ENCODE peak calls at places on chromosomes 16 and 17, in five cellular contexts. One of them, this sample, is unnamed.

GRCh38 chr17:80899402-80900268 is 92.0 kb upstream of the CHMP6 start:
- DNase-seq in transverse colon: peak; percentile 28
- DNase-seq in brain microvascular endothelial cell: no peak
- DNase-seq in ascending aorta: no peak
- DNase-seq in mesendoderm: peak; percentile 76
- DNase-seq in this sample: no peak

GRCh38 chr17:14082848-14083247 is 13.5 kb downstream of the COX10 start:
- DNase-seq in brain microvascular endothelial cell: no peak
- DNase-seq in transverse colon: no peak
- DNase-seq in mesendoderm: no peak
- DNase-seq in ascending aorta: no peak
- DNase-seq in this sample: no peak

GRCh38 chr16:8108991-8109509 is 481.3 kb downstream of the TMEM114 start:
- DNase-seq in brain microvascular endothelial cell: no peak
- DNase-seq in transverse colon: no peak
- DNase-seq in ascending aorta: no peak
- DNase-seq in mesendoderm: no peak
- DNase-seq in this sample: no peak

GRCh38 chr17:73371846-73372245 is 60.0 kb upstream of the CDC42EP4 start:
- DNase-seq in ascending aorta: no peak
- DNase-seq in brain microvascular endothelial cell: no peak
- DNase-seq in mesendoderm: no peak
- DNase-seq in transverse colon: no peak
- DNase-seq in this sample: no peak

GRCh38 chr16:73405851-73406250 is 357.9 kb upstream of the ZFHX3 start:
- DNase-seq in transverse colon: no peak
- DNase-seq in mesendoderm: no peak
- DNase-seq in brain microvascular endothelial cell: no peak
- DNase-seq in ascending aorta: no peak
- DNase-seq in this sample: no peak

GRCh38 chr16:85662036-85662812 is 26.5 kb downstream of the GINS2 start:
- DNase-seq in ascending aorta: no peak
- DNase-seq in brain microvascular endothelial cell: no peak
- DNase-seq in mesendoderm: peak; percentile 7
- DNase-seq in transverse colon: no peak
- DNase-seq in this sample: no peak

GRCh38 chr17:63543822-63544420 is 6.4 kb upstream of the DCAF7 start:
- DNase-seq in brain microvascular endothelial cell: no peak
- DNase-seq in ascending aorta: no peak
- DNase-seq in mesendoderm: no peak
- DNase-seq in transverse colon: no peak
- DNase-seq in this sample: no peak

GRCh38 chr16:87320510-87321227 is 3.5 kb upstream of the C16orf95 start:
- DNase-seq in mesendoderm: no peak
- DNase-seq in ascending aorta: peak; percentile 47
- DNase-seq in transverse colon: no peak
- DNase-seq in brain microvascular endothelial cell: no peak
- DNase-seq in this sample: no peak

GRCh38 chr17:7259555-7259889 is 2.8 kb downstream of the CLDN7 start:
- DNase-seq in brain microvascular endothelial cell: no peak
- DNase-seq in transverse colon: peak; percentile 42
- DNase-seq in ascending aorta: no peak
- DNase-seq in mesendoderm: no peak
- DNase-seq in this sample: no peak

GRCh38 chr17:58268774-58269556 is 11.8 kb downstream of the MPO start:
- DNase-seq in ascending aorta: no peak
- DNase-seq in brain microvascular endothelial cell: no peak
- DNase-seq in mesendoderm: no peak
- DNase-seq in transverse colon: no peak
- DNase-seq in this sample: no peak

GRCh38 chr16:31128711-31129567 is 6.6 kb downstream of the PRSS8 start:
- DNase-seq in ascending aorta: no peak
- DNase-seq in brain microvascular endothelial cell: no peak
- DNase-seq in transverse colon: peak; percentile 79
- DNase-seq in mesendoderm: no peak
- DNase-seq in this sample: no peak

GRCh38 chr17:16381496-16381820 is 567 bp downstream of the UBB start:
- DNase-seq in brain microvascular endothelial cell: no peak
- DNase-seq in ascending aorta: no peak
- DNase-seq in mesendoderm: no peak
- DNase-seq in transverse colon: no peak
- DNase-seq in this sample: no peak

GRCh38 chr17:31499771-31500554 is 108.5 kb downstream of the RAB11FIP4 start:
- DNase-seq in transverse colon: peak; percentile 36
- DNase-seq in ascending aorta: peak; percentile 74
- DNase-seq in mesendoderm: peak; percentile 55
- DNase-seq in brain microvascular endothelial cell: peak; percentile 2
- DNase-seq in this sample: no peak

GRCh38 chr17:13921841-13922776 is 147.2 kb upstream of the COX10 start:
- DNase-seq in ascending aorta: no peak
- DNase-seq in mesendoderm: peak; percentile 46
- DNase-seq in transverse colon: no peak
- DNase-seq in brain microvascular endothelial cell: no peak
- DNase-seq in this sample: no peak

GRCh38 chr17:82229686-82230626 is 1.1 kb downstream of the SLC16A3 start:
- DNase-seq in brain microvascular endothelial cell: no peak
- DNase-seq in ascending aorta: no peak
- DNase-seq in transverse colon: peak; percentile 27
- DNase-seq in mesendoderm: no peak
- DNase-seq in this sample: peak; percentile 42

GRCh38 chr17:82582208-82582607 is 62.7 kb downstream of the FOXK2 start:
- DNase-seq in brain microvascular endothelial cell: no peak
- DNase-seq in transverse colon: no peak
- DNase-seq in mesendoderm: no peak
- DNase-seq in ascending aorta: no peak
- DNase-seq in this sample: no peak

GRCh38 chr17:31608659-31609254 is 217.3 kb downstream of the RAB11FIP4 start:
- DNase-seq in mesendoderm: no peak
- DNase-seq in brain microvascular endothelial cell: no peak
- DNase-seq in ascending aorta: no peak
- DNase-seq in transverse colon: no peak
- DNase-seq in this sample: no peak

GRCh38 chr17:68328676-68329075 is 37.4 kb downstream of the ARSG start:
- DNase-seq in ascending aorta: no peak
- DNase-seq in transverse colon: no peak
- DNase-seq in brain microvascular endothelial cell: no peak
- DNase-seq in mesendoderm: peak; percentile 91
- DNase-seq in this sample: no peak

GRCh38 chr17:1939979-1940809 is 84.9 kb downstream of the RTN4RL1 start:
- DNase-seq in ascending aorta: no peak
- DNase-seq in brain microvascular endothelial cell: no peak
- DNase-seq in transverse colon: peak; percentile 16
- DNase-seq in mesendoderm: no peak
- DNase-seq in this sample: no peak

GRCh38 chr17:40224707-40225092 is 5.6 kb downstream of the WIPF2 start:
- DNase-seq in mesendoderm: no peak
- DNase-seq in ascending aorta: peak; percentile 74
- DNase-seq in brain microvascular endothelial cell: no peak
- DNase-seq in transverse colon: no peak
- DNase-seq in this sample: no peak

GRCh38 chr17:32460054-32460453 is 15.7 kb downstream of the PSMD11 start:
- DNase-seq in ascending aorta: no peak
- DNase-seq in mesendoderm: no peak
- DNase-seq in brain microvascular endothelial cell: no peak
- DNase-seq in transverse colon: no peak
- DNase-seq in this sample: no peak

GRCh38 chr17:44921122-44921882 is 6.0 kb upstream of the GFAP start:
- DNase-seq in transverse colon: no peak
- DNase-seq in brain microvascular endothelial cell: no peak
- DNase-seq in ascending aorta: no peak
- DNase-seq in mesendoderm: peak; percentile 58
- DNase-seq in this sample: no peak

GRCh38 chr17:77365584-77366186 is 224.9 kb downstream of the SEC14L1 start:
- DNase-seq in brain microvascular endothelial cell: peak; percentile 86
- DNase-seq in transverse colon: peak; percentile 69
- DNase-seq in ascending aorta: peak; percentile 92
- DNase-seq in mesendoderm: no peak
- DNase-seq in this sample: no peak

GRCh38 chr16:5982979-5983378 is 885.4 kb upstream of the EEF2KMT start:
- DNase-seq in transverse colon: no peak
- DNase-seq in brain microvascular endothelial cell: no peak
- DNase-seq in ascending aorta: no peak
- DNase-seq in mesendoderm: no peak
- DNase-seq in this sample: no peak

GRCh38 chr17:18031955-18032354 is 7.0 kb downstream of the ATPAF2 start:
- DNase-seq in ascending aorta: no peak
- DNase-seq in transverse colon: no peak
- DNase-seq in mesendoderm: no peak
- DNase-seq in brain microvascular endothelial cell: peak; percentile 20
- DNase-seq in this sample: no peak

GRCh38 chr16:8026450-8026849 is 563.9 kb downstream of the TMEM114 start:
- DNase-seq in brain microvascular endothelial cell: no peak
- DNase-seq in ascending aorta: no peak
- DNase-seq in transverse colon: no peak
- DNase-seq in mesendoderm: peak; percentile 43
- DNase-seq in this sample: no peak

GRCh38 chr17:81651692-81652091 is 4.7 kb downstream of the PDE6G start:
- DNase-seq in transverse colon: no peak
- DNase-seq in mesendoderm: no peak
- DNase-seq in ascending aorta: no peak
- DNase-seq in brain microvascular endothelial cell: peak; percentile 89
- DNase-seq in this sample: no peak

GRCh38 chr17:2547176-2547575 is 35.5 kb upstream of the METTL16 start:
- DNase-seq in mesendoderm: no peak
- DNase-seq in ascending aorta: no peak
- DNase-seq in brain microvascular endothelial cell: peak; percentile 6
- DNase-seq in transverse colon: no peak
- DNase-seq in this sample: no peak

GRCh38 chr17:39776267-39776666 is 38.5 kb downstream of the GRB7 start:
- DNase-seq in mesendoderm: no peak
- DNase-seq in brain microvascular endothelial cell: no peak
- DNase-seq in transverse colon: no peak
- DNase-seq in ascending aorta: no peak
- DNase-seq in this sample: no peak

GRCh38 chr17:43645765-43646481 is 15.8 kb downstream of the MEOX1 start:
- DNase-seq in transverse colon: peak; percentile 37
- DNase-seq in ascending aorta: peak; percentile 82
- DNase-seq in mesendoderm: no peak
- DNase-seq in brain microvascular endothelial cell: no peak
- DNase-seq in this sample: no peak

GRCh38 chr16:3878610-3879009 is 1.9 kb downstream of the CREBBP start:
- DNase-seq in brain microvascular endothelial cell: no peak
- DNase-seq in mesendoderm: no peak
- DNase-seq in transverse colon: no peak
- DNase-seq in ascending aorta: no peak
- DNase-seq in this sample: no peak

GRCh38 chr17:75511610-75512575 is 3.4 kb downstream of the CASKIN2 start:
- DNase-seq in brain microvascular endothelial cell: no peak
- DNase-seq in ascending aorta: no peak
- DNase-seq in mesendoderm: no peak
- DNase-seq in transverse colon: no peak
- DNase-seq in this sample: no peak
- H3K4me3 ChIP-seq in brain microvascular endothelial cell: no peak overlapping the region
- H3K4me3 ChIP-seq in ascending aorta: peak overlapping the region; percentile 78
- H3K4me3 ChIP-seq in mesendoderm: no peak overlapping the region
- H3K4me3 ChIP-seq in transverse colon: no peak overlapping the region
- H3K4me3 ChIP-seq in this sample: no peak overlapping the region

DNA sequence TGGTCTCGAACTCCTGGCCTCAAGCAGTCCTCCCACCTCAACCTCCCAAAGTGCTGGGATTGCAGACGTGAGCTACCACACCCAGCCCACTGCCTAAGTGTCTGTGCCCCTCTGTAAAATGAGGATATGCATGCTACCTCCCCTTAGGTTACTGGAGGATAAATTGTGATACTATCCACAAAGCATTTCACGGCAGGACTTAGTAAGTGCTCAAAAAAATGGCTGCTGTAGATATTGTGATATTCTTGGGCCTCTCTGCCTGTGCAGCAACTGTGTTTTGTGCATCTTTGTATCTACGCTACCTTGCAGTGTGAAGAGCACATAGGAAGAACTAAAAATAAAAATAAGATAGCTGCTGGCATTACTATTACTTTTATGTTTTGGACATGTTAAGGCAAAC is 1.9 kb upstream of the CASKIN1 start:
- DNase-seq in transverse colon: no peak
- DNase-seq in ascending aorta: no peak
- DNase-seq in brain microvascular endothelial cell: no peak
- DNase-seq in mesendoderm: no peak
- DNase-seq in this sample: no peak
- H3K27me3 ChIP-seq in transverse colon: peaks cover 60% of the 10 kb centered on the region
- H3K27me3 ChIP-seq in ascending aorta: peaks cover 23% of the 10 kb centered on the region
- H3K27me3 ChIP-seq in brain microvascular endothelial cell: peaks cover 44% of the 10 kb centered on the region
- H3K27me3 ChIP-seq in mesendoderm: peaks cover 9% of the 10 kb centered on the region
- H3K27me3 ChIP-seq in this sample: peaks cover 2% of the 10 kb centered on the region

GRCh38 chr16:81693467-81694303 is 85.4 kb upstream of the PLCG2 start:
- DNase-seq in ascending aorta: no peak
- DNase-seq in transverse colon: peak; percentile 39
- DNase-seq in brain microvascular endothelial cell: no peak
- DNase-seq in mesendoderm: no peak
- DNase-seq in this sample: no peak

GRCh38 chr16:81696959-81697293 is 82.2 kb upstream of the PLCG2 start:
- DNase-seq in ascending aorta: no peak
- DNase-seq in brain microvascular endothelial cell: no peak
- DNase-seq in transverse colon: no peak
- DNase-seq in mesendoderm: no peak
- DNase-seq in this sample: no peak

GRCh38 chr16:81696136-81696958 is 82.7 kb upstream of the PLCG2 start:
- DNase-seq in mesendoderm: no peak
- DNase-seq in transverse colon: no peak
- DNase-seq in brain microvascular endothelial cell: no peak
- DNase-seq in ascending aorta: no peak
- DNase-seq in this sample: no peak

GRCh38 chr16:81694494-81695285 is 84.4 kb upstream of the PLCG2 start:
- DNase-seq in ascending aorta: no peak
- DNase-seq in brain microvascular endothelial cell: no peak
- DNase-seq in transverse colon: no peak
- DNase-seq in mesendoderm: no peak
- DNase-seq in this sample: no peak

GRCh38 chr16:81695431-81695890 is 83.6 kb upstream of the PLCG2 start:
- DNase-seq in ascending aorta: no peak
- DNase-seq in mesendoderm: no peak
- DNase-seq in brain microvascular endothelial cell: no peak
- DNase-seq in transverse colon: no peak
- DNase-seq in this sample: no peak
- H3K36me3 ChIP-seq in ascending aorta: peaks cover 9% of the 10 kb centered on the region
- H3K36me3 ChIP-seq in mesendoderm: peaks cover 5% of the 10 kb centered on the region
- H3K36me3 ChIP-seq in brain microvascular endothelial cell: peaks cover 24% of the 10 kb centered on the region
- H3K36me3 ChIP-seq in transverse colon: peaks cover 18% of the 10 kb centered on the region
- H3K36me3 ChIP-seq in this sample: peaks cover 2% of the 10 kb centered on the region

GRCh38 chr17:37607637-37608368 is 1.4 kb downstream of the SYNRG start:
- DNase-seq in brain microvascular endothelial cell: no peak
- DNase-seq in mesendoderm: no peak
- DNase-seq in transverse colon: peak; percentile 32
- DNase-seq in ascending aorta: no peak
- DNase-seq in this sample: peak; percentile 54

GRCh38 chr17:37609170-37610040 is at the start of gene SYNRG:
- DNase-seq in transverse colon: peak; percentile 95
- DNase-seq in brain microvascular endothelial cell: peak; percentile 98
- DNase-seq in mesendoderm: peak; percentile 98
- DNase-seq in ascending aorta: peak; percentile 99
- DNase-seq in this sample: peak; percentile 98

GRCh38 chr17:37605081-37605480 is 4.1 kb downstream of the SYNRG start:
- DNase-seq in transverse colon: no peak
- DNase-seq in ascending aorta: no peak
- DNase-seq in brain microvascular endothelial cell: no peak
- DNase-seq in mesendoderm: no peak
- DNase-seq in this sample: no peak

GRCh38 chr17:37608369-37609169 is 649 bp downstream of the SYNRG start:
- DNase-seq in mesendoderm: peak; percentile 70
- DNase-seq in ascending aorta: no peak
- DNase-seq in transverse colon: no peak
- DNase-seq in brain microvascular endothelial cell: peak; percentile 35
- DNase-seq in this sample: peak; percentile 33

GRCh38 chr17:37605813-37606505 is 3.3 kb downstream of the SYNRG start:
- DNase-seq in brain microvascular endothelial cell: no peak
- DNase-seq in ascending aorta: no peak
- DNase-seq in transverse colon: peak; percentile 26
- DNase-seq in mesendoderm: no peak
- DNase-seq in this sample: no peak
- H3K4me3 ChIP-seq in brain microvascular endothelial cell: no peak overlapping the region
- H3K4me3 ChIP-seq in ascending aorta: no peak overlapping the region
- H3K4me3 ChIP-seq in transverse colon: no peak overlapping the region
- H3K4me3 ChIP-seq in mesendoderm: no peak overlapping the region
- H3K4me3 ChIP-seq in this sample: no peak overlapping the region